ENCODE peak calls at places on chromosomes 12 and 14, in eight cellular contexts. One of them, this sample, is unnamed. For H3K36me3, the result is how much of the 10 kb centered on the place peaks cover.

GRCh38 chr12:112524676-112525425 is 106.1 kb downstream of the PTPN11 start:
- DNase-seq in CD8-positive, alpha-beta T cell: no peak
- DNase-seq in cardiac muscle cell: peak
- DNase-seq in K562: no peak
- DNase-seq in HCT116: no peak
- DNase-seq in neural progenitor cell: no peak
- DNase-seq in HepG2: no peak
- DNase-seq in uterus: no peak
- DNase-seq in this sample: peak

GRCh38 chr12:3752741-3753486 is at the start of gene CRACR2A:
- DNase-seq in K562: peak
- DNase-seq in HCT116: peak
- DNase-seq in uterus: peak
- DNase-seq in CD8-positive, alpha-beta T cell: peak
- DNase-seq in HepG2: no peak
- DNase-seq in cardiac muscle cell: peak
- DNase-seq in neural progenitor cell: peak
- DNase-seq in this sample: peak

GRCh38 chr14:78254911-78255431 is 84.8 kb downstream of the NRXN3 start:
- DNase-seq in HCT116: no peak
- DNase-seq in cardiac muscle cell: peak
- DNase-seq in neural progenitor cell: no peak
- DNase-seq in uterus: no peak
- DNase-seq in K562: no peak
- DNase-seq in HepG2: no peak
- DNase-seq in CD8-positive, alpha-beta T cell: no peak
- DNase-seq in this sample: peak

GRCh38 chr12:108649668-108650067 is 16.0 kb upstream of the SELPLG start:
- DNase-seq in CD8-positive, alpha-beta T cell: no peak
- DNase-seq in uterus: no peak
- DNase-seq in neural progenitor cell: no peak
- DNase-seq in K562: no peak
- DNase-seq in HepG2: no peak
- DNase-seq in HCT116: peak
- DNase-seq in cardiac muscle cell: peak
- DNase-seq in this sample: no peak

GRCh38 chr14:100640481-100641273 is 53.5 kb upstream of the BEGAIN start:
- DNase-seq in HCT116: no peak
- DNase-seq in HepG2: no peak
- DNase-seq in uterus: no peak
- DNase-seq in K562: no peak
- DNase-seq in neural progenitor cell: no peak
- DNase-seq in CD8-positive, alpha-beta T cell: peak
- DNase-seq in cardiac muscle cell: peak
- DNase-seq in this sample: peak

GRCh38 chr12:62861586-62861985 is 73.4 kb downstream of the PPM1H start:
- DNase-seq in K562: no peak
- DNase-seq in neural progenitor cell: no peak
- DNase-seq in HepG2: no peak
- DNase-seq in CD8-positive, alpha-beta T cell: no peak
- DNase-seq in HCT116: no peak
- DNase-seq in cardiac muscle cell: no peak
- DNase-seq in uterus: no peak
- DNase-seq in this sample: no peak

GRCh38 chr12:32906407-32907165 is 10.0 kb upstream of the PKP2 start:
- DNase-seq in CD8-positive, alpha-beta T cell: no peak
- DNase-seq in K562: no peak
- DNase-seq in neural progenitor cell: no peak
- DNase-seq in HCT116: no peak
- DNase-seq in HepG2: peak
- DNase-seq in cardiac muscle cell: no peak
- DNase-seq in uterus: no peak
- DNase-seq in this sample: no peak

GRCh38 chr14:40386433-40386832 is 954.2 kb upstream of the FBXO33 start:
- DNase-seq in neural progenitor cell: no peak
- DNase-seq in K562: no peak
- DNase-seq in cardiac muscle cell: no peak
- DNase-seq in HCT116: no peak
- DNase-seq in HepG2: no peak
- DNase-seq in CD8-positive, alpha-beta T cell: no peak
- DNase-seq in uterus: no peak
- DNase-seq in this sample: no peak

GRCh38 chr14:58258156-58258555 is 13.5 kb downstream of the PSMA3 start:
- DNase-seq in HCT116: no peak
- DNase-seq in neural progenitor cell: no peak
- DNase-seq in cardiac muscle cell: no peak
- DNase-seq in CD8-positive, alpha-beta T cell: no peak
- DNase-seq in uterus: no peak
- DNase-seq in K562: no peak
- DNase-seq in HepG2: no peak
- DNase-seq in this sample: no peak

GRCh38 chr14:62158779-62159178 is 396.6 kb downstream of the SNAPC1 start:
- DNase-seq in K562: no peak
- DNase-seq in neural progenitor cell: no peak
- DNase-seq in uterus: no peak
- DNase-seq in HCT116: no peak
- DNase-seq in cardiac muscle cell: no peak
- DNase-seq in CD8-positive, alpha-beta T cell: no peak
- DNase-seq in HepG2: no peak
- DNase-seq in this sample: no peak

GRCh38 chr12:126760109-126760508 is 1506.9 kb upstream of the TMEM132C start:
- DNase-seq in uterus: no peak
- DNase-seq in cardiac muscle cell: no peak
- DNase-seq in HepG2: no peak
- DNase-seq in HCT116: no peak
- DNase-seq in neural progenitor cell: no peak
- DNase-seq in CD8-positive, alpha-beta T cell: no peak
- DNase-seq in K562: no peak
- DNase-seq in this sample: no peak

GRCh38 chr12:57836442-57837375 is 9.8 kb downstream of the CTDSP2 start:
- DNase-seq in K562: peak
- DNase-seq in cardiac muscle cell: peak
- DNase-seq in CD8-positive, alpha-beta T cell: peak
- DNase-seq in HepG2: no peak
- DNase-seq in neural progenitor cell: peak
- DNase-seq in HCT116: no peak
- DNase-seq in uterus: peak
- DNase-seq in this sample: peak

GRCh38 chr12:18239561-18239960 is 21.8 kb upstream of the PIK3C2G start:
- DNase-seq in K562: no peak
- DNase-seq in cardiac muscle cell: no peak
- DNase-seq in HepG2: no peak
- DNase-seq in CD8-positive, alpha-beta T cell: no peak
- DNase-seq in uterus: no peak
- DNase-seq in neural progenitor cell: no peak
- DNase-seq in HCT116: no peak
- DNase-seq in this sample: no peak

GRCh38 chr12:47752121-47752520 is 6.6 kb downstream of the RAPGEF3 start:
- DNase-seq in HepG2: no peak
- DNase-seq in CD8-positive, alpha-beta T cell: no peak
- DNase-seq in uterus: no peak
- DNase-seq in cardiac muscle cell: no peak
- DNase-seq in K562: no peak
- DNase-seq in HCT116: no peak
- DNase-seq in neural progenitor cell: no peak
- DNase-seq in this sample: no peak

GRCh38 chr12:47751561-47751960 is 7.1 kb downstream of the RAPGEF3 start:
- DNase-seq in CD8-positive, alpha-beta T cell: no peak
- DNase-seq in HepG2: no peak
- DNase-seq in HCT116: no peak
- DNase-seq in neural progenitor cell: no peak
- DNase-seq in cardiac muscle cell: no peak
- DNase-seq in uterus: no peak
- DNase-seq in K562: no peak
- DNase-seq in this sample: peak

GRCh38 chr12:47748899-47749298 is 9.8 kb downstream of the RAPGEF3 start:
- DNase-seq in uterus: no peak
- DNase-seq in HepG2: no peak
- DNase-seq in K562: no peak
- DNase-seq in neural progenitor cell: no peak
- DNase-seq in CD8-positive, alpha-beta T cell: no peak
- DNase-seq in cardiac muscle cell: no peak
- DNase-seq in HCT116: no peak
- DNase-seq in this sample: no peak

GRCh38 chr12:47750916-47751470 is 7.7 kb downstream of the RAPGEF3 start:
- DNase-seq in neural progenitor cell: no peak
- DNase-seq in HCT116: no peak
- DNase-seq in cardiac muscle cell: no peak
- DNase-seq in K562: no peak
- DNase-seq in HepG2: no peak
- DNase-seq in CD8-positive, alpha-beta T cell: no peak
- DNase-seq in uterus: no peak
- DNase-seq in this sample: no peak

DNA sequence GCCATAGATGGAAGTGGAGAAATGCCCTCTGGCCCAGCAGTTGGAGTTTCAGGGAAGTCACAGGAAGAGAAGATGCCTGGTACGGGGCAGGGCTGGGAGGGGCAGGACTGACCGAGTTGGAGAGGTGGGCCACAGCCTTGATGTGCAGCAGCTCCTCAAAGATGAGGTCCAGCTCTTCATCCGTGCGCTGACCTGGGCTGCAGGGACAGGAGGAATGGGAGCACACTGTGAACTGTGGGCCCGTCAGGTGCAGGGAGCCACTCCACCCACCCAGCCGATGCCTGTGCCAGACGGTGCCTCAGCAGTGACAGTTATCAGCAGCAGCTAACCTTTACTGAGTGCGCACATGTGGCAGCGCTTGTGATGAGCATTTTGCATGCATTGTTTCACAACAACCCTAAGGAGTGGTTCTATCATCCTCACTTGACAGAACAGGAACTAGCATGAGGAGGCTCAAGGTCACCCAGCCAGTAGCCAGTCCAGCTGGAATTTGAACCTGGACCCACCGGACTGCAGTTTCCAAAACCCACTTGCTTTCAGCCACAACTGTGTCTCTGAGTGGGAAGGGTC is 8.4 kb downstream of the RAPGEF3 start:
- DNase-seq in HepG2: no peak
- DNase-seq in cardiac muscle cell: no peak
- DNase-seq in CD8-positive, alpha-beta T cell: no peak
- DNase-seq in uterus: no peak
- DNase-seq in K562: no peak
- DNase-seq in HCT116: no peak
- DNase-seq in neural progenitor cell: no peak
- DNase-seq in this sample: no peak
- H3K36me3 ChIP-seq in HepG2: under half
- H3K36me3 ChIP-seq in cardiac muscle cell: under half
- H3K36me3 ChIP-seq in CD8-positive, alpha-beta T cell: under half
- H3K36me3 ChIP-seq in uterus: under half
- H3K36me3 ChIP-seq in K562: under half
- H3K36me3 ChIP-seq in HCT116: under half
- H3K36me3 ChIP-seq in neural progenitor cell: under half
- H3K36me3 ChIP-seq in this sample: under half

GRCh38 chr14:79555429-79555828 is 655.9 kb downstream of the DIO2 start:
- DNase-seq in neural progenitor cell: no peak
- DNase-seq in HCT116: no peak
- DNase-seq in HepG2: no peak
- DNase-seq in uterus: no peak
- DNase-seq in cardiac muscle cell: no peak
- DNase-seq in K562: no peak
- DNase-seq in CD8-positive, alpha-beta T cell: no peak
- DNase-seq in this sample: no peak

GRCh38 chr14:79557309-79557708 is 654.0 kb downstream of the DIO2 start:
- DNase-seq in HepG2: no peak
- DNase-seq in CD8-positive, alpha-beta T cell: no peak
- DNase-seq in K562: no peak
- DNase-seq in neural progenitor cell: no peak
- DNase-seq in uterus: no peak
- DNase-seq in cardiac muscle cell: no peak
- DNase-seq in HCT116: no peak
- DNase-seq in this sample: no peak

GRCh38 chr14:79551591-79551990 is 659.7 kb downstream of the DIO2 start:
- DNase-seq in CD8-positive, alpha-beta T cell: no peak
- DNase-seq in cardiac muscle cell: no peak
- DNase-seq in K562: no peak
- DNase-seq in HepG2: no peak
- DNase-seq in HCT116: no peak
- DNase-seq in uterus: no peak
- DNase-seq in neural progenitor cell: no peak
- DNase-seq in this sample: no peak

GRCh38 chr14:79552778-79553177 is 658.5 kb downstream of the DIO2 start:
- DNase-seq in neural progenitor cell: peak
- DNase-seq in HCT116: no peak
- DNase-seq in cardiac muscle cell: no peak
- DNase-seq in HepG2: no peak
- DNase-seq in uterus: no peak
- DNase-seq in K562: no peak
- DNase-seq in CD8-positive, alpha-beta T cell: no peak
- DNase-seq in this sample: peak

GRCh38 chr14:79554816-79555215 is 656.5 kb downstream of the DIO2 start:
- DNase-seq in HepG2: no peak
- DNase-seq in CD8-positive, alpha-beta T cell: no peak
- DNase-seq in uterus: no peak
- DNase-seq in HCT116: no peak
- DNase-seq in K562: no peak
- DNase-seq in cardiac muscle cell: no peak
- DNase-seq in neural progenitor cell: no peak
- DNase-seq in this sample: no peak
- H3K27ac ChIP-seq in HepG2: no peak
- H3K27ac ChIP-seq in CD8-positive, alpha-beta T cell: no peak
- H3K27ac ChIP-seq in uterus: no peak
- H3K27ac ChIP-seq in HCT116: no peak
- H3K27ac ChIP-seq in K562: no peak
- H3K27ac ChIP-seq in cardiac muscle cell: no peak
- H3K27ac ChIP-seq in neural progenitor cell: no peak
- H3K27ac ChIP-seq in this sample: no peak

DNA sequence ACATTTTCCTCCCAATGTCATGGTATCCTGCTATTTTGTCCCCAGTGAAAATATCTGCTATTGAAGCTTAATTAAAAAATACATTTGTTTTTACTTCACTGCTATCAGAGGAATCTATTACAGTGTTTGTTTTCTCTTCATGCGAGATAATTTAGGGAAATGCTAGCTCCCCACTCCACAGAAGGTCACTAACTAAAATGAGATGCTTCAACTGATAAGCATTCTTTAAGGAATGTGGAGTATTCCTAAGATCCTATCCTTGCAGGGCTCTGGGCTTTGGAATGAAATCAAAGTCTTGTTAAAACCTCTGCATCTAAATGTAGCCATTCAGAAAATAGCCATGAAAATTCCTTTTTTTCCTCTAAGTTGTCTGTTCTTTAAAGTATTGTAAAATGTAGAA is 39.5 kb downstream of the PAX9 start:
- DNase-seq in neural progenitor cell: no peak
- DNase-seq in HepG2: no peak
- DNase-seq in HCT116: no peak
- DNase-seq in cardiac muscle cell: no peak
- DNase-seq in CD8-positive, alpha-beta T cell: no peak
- DNase-seq in uterus: no peak
- DNase-seq in K562: no peak
- DNase-seq in this sample: no peak
- H3K4me3 ChIP-seq in neural progenitor cell: no peak
- H3K4me3 ChIP-seq in HepG2: no peak
- H3K4me3 ChIP-seq in HCT116: no peak
- H3K4me3 ChIP-seq in cardiac muscle cell: no peak
- H3K4me3 ChIP-seq in CD8-positive, alpha-beta T cell: no peak
- H3K4me3 ChIP-seq in uterus: no peak
- H3K4me3 ChIP-seq in K562: no peak
- H3K4me3 ChIP-seq in this sample: no peak

DNA sequence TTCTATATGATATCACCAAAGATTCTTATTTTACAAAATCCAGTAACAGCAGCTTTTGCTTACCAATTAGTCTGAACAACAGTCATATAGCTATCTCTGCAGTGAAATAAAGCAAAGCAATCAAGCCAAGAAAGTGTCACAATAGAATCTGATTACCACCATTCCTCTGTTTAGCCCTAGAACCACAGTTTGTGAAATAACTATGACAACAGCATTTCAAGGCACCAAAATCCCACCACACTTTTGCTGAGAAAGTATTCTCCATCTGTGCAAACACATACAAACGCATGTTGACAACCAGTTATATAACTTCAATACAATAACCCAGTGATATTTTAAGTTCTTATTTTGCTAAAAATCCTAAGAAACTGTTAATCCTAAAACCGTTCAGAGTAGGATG is 7.4 kb downstream of the PPP1R13B start:
- DNase-seq in CD8-positive, alpha-beta T cell: no peak
- DNase-seq in cardiac muscle cell: peak
- DNase-seq in HCT116: no peak
- DNase-seq in K562: no peak
- DNase-seq in neural progenitor cell: no peak
- DNase-seq in uterus: no peak
- DNase-seq in HepG2: no peak
- DNase-seq in this sample: no peak
- H3K36me3 ChIP-seq in CD8-positive, alpha-beta T cell: under half
- H3K36me3 ChIP-seq in cardiac muscle cell: under half
- H3K36me3 ChIP-seq in HCT116: under half
- H3K36me3 ChIP-seq in K562: under half
- H3K36me3 ChIP-seq in neural progenitor cell: under half
- H3K36me3 ChIP-seq in uterus: under half
- H3K36me3 ChIP-seq in HepG2: under half
- H3K36me3 ChIP-seq in this sample: under half